ENCODE peak calls at places on chromosome 11, in five cellular contexts. L, T, Y, J and S are unnamed samples.
A peak's percentile ranks its signal among the peaks of the same experiment; 100 is the strongest.

GRCh38 chr11:126522152-126522551 is 166.7 kb downstream of the ST3GAL4 start:
- DNase-seq in Y (no peak), L (no peak), J (no peak), T (no peak), S (no peak)

GRCh38 chr11:57637626-57638004 is 12.1 kb downstream of the YPEL4 start:
- DNase-seq in T (no peak), L (no peak), Y (no peak), J (no peak), S (no peak)

GRCh38 chr11:42951266-42951665 is 360.5 kb upstream of the API5 start:
- DNase-seq in L (no peak), J (no peak), T (no peak), Y (no peak), S (no peak)

GRCh38 chr11:86292912-86293606 is 9.0 kb upstream of the HIKESHI start:
- DNase-seq in J (no peak), L (no peak), T (no peak), Y (no peak), S (no peak)

GRCh38 chr11:69144719-69145365 is 10.9 kb upstream of the SMIM38 start:
- DNase-seq in Y (no peak), J (no peak), T (no peak), L (no peak), S (peak; percentile 48)

GRCh38 chr11:118276422-118276821 is 12.3 kb upstream of the MPZL2 start:
- DNase-seq in J (no peak), Y (no peak), L (peak; percentile 55), T (no peak), S (no peak)

GRCh38 chr11:47373876-47374820 is 4.2 kb downstream of the SPI1 start:
- DNase-seq in L (peak; percentile 35), T (peak; percentile 85), Y (peak; percentile 47), J (peak; percentile 90), S (peak; percentile 16)

GRCh38 chr11:128579790-128580504 is 7.4 kb downstream of the ETS1 start:
- DNase-seq in J (no peak), T (no peak), L (peak; percentile 53), Y (no peak), S (no peak)

GRCh38 chr11:34356576-34356917 is 1.3 kb downstream of the ABTB2 start:
- DNase-seq in T (no peak), L (peak; percentile 64), Y (no peak), J (no peak), S (no peak)

GRCh38 chr11:96635655-96636054 is 245.8 kb downstream of the JRKL start:
- DNase-seq in L (no peak), T (no peak), J (no peak), Y (no peak), S (no peak)

GRCh38 chr11:130573767-130574166 is 125.3 kb downstream of the ADAMTS15 start:
- DNase-seq in J (no peak), Y (no peak), L (peak; percentile 65), T (no peak), S (no peak)

GRCh38 chr11:97683733-97684132 is 1293.9 kb downstream of the JRKL start:
- DNase-seq in T (peak; percentile 26), Y (no peak), J (no peak), L (peak; percentile 56), S (no peak)

GRCh38 chr11:6667733-6668374 is 12.2 kb upstream of the DCHS1 start:
- DNase-seq in J (no peak), Y (no peak), L (peak; percentile 12), T (no peak), S (no peak)

GRCh38 chr11:27443746-27444465 is 28.7 kb downstream of the LGR4 start:
- DNase-seq in Y (no peak), L (no peak), J (no peak), T (no peak), S (no peak)

GRCh38 chr11:126864934-126865333 is 135.6 kb downstream of the KIRREL3 start:
- DNase-seq in T (peak; percentile 69), L (no peak), J (no peak), Y (no peak), S (no peak)

GRCh38 chr11:10913996-10914514 is 56.2 kb upstream of the ZBED5 start:
- DNase-seq in Y (no peak), J (no peak), T (no peak), L (no peak), S (no peak)

GRCh38 chr11:72655014-72655413 is 19.2 kb downstream of the PDE2A start:
- DNase-seq in L (no peak), T (no peak), J (no peak), Y (no peak), S (no peak)

GRCh38 chr11:96257972-96258951 is 84.7 kb downstream of the MAML2 start:
- DNase-seq in T (no peak), L (no peak), Y (no peak), J (no peak), S (no peak)

GRCh38 chr11:57597461-57597892 is at the start of gene SERPING1:
- DNase-seq in T (no peak), L (no peak), J (peak; percentile 70), Y (no peak), S (no peak)

GRCh38 chr11:123409456-123409801 is 20.6 kb upstream of the GRAMD1B start:
- DNase-seq in J (no peak), Y (no peak), L (no peak), T (no peak), S (no peak)

GRCh38 chr11:35144811-35145210 is 5.8 kb downstream of the CD44 start:
- DNase-seq in J (no peak), L (no peak), Y (no peak), T (no peak), S (no peak)

GRCh38 chr11:120068114-120068573 is 69.8 kb downstream of the TRIM29 start:
- DNase-seq in Y (no peak), J (no peak), L (peak; percentile 43), T (no peak), S (no peak)

GRCh38 chr11:95520765-95521542 is 268.6 kb downstream of the FAM76B start:
- DNase-seq in J (no peak), T (no peak), Y (peak; percentile 53), L (peak; percentile 93), S (no peak)

GRCh38 chr11:111510311-111510710 is 1.9 kb downstream of the BTG4 start:
- DNase-seq in T (no peak), Y (no peak), L (peak; percentile 95), J (no peak), S (no peak)

GRCh38 chr11:76686261-76687079 is 15.9 kb upstream of the LRRC32 start:
- DNase-seq in T (no peak), L (no peak), J (no peak), Y (no peak), S (no peak)

GRCh38 chr11:94133752-94134151 is 5.1 kb downstream of the PANX1 start:
- DNase-seq in T (no peak), J (no peak), L (no peak), Y (no peak), S (no peak)

GRCh38 chr11:103528596-103528995 is 419.4 kb downstream of the DYNC2H1 start:
- DNase-seq in L (no peak), J (no peak), Y (no peak), T (no peak), S (no peak)

GRCh38 chr11:122306776-122307479 is 190.9 kb upstream of the BLID start:
- DNase-seq in J (no peak), T (no peak), Y (no peak), L (no peak), S (peak; percentile 56)

GRCh38 chr11:32297629-32298028 is 137.7 kb downstream of the WT1 start:
- DNase-seq in Y (peak; percentile 13), J (no peak), T (no peak), L (peak; percentile 47), S (no peak)

GRCh38 chr11:134476435-134477021 is 64.5 kb upstream of the B3GAT1 start:
- DNase-seq in J (no peak), Y (no peak), L (no peak), T (no peak), S (no peak)

GRCh38 chr11:20157768-20158167 is 2.5 kb downstream of the DBX1 start:
- DNase-seq in L (no peak), J (no peak), Y (no peak), T (no peak), S (no peak)

DNA sequence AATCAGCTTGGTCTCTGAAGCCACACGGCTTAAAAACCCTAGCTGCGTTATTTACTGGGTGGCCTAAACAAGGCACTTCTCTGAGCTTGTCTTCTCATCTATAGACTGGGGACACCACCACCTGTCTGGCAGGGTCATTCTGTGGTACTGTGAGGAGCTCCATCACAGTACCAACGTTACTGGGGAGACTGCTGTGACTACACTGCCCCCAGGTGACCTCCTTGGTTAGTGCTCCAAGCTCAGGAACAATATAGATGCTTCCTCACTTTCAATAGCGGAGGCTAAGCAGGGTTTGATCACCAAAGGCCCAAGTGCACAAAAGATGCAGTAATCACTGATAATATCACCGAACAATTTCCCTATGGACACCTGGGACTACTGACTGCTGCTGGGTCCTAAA is 18.9 kb downstream of the PRPF19 start:
- DNase-seq in Y (peak; percentile 42), J (no peak), L (peak; percentile 29), T (peak; percentile 68), S (no peak)
- TF ChIP-seq CTCF in Y (peak; percentile 74), J (peak; percentile 36), L (peak; percentile 67), T (peak; percentile 79), S (peak; percentile 67)

GRCh38 chr11:11988099-11988651 is 20.3 kb downstream of the DKK3 start:
- DNase-seq in J (no peak), T (no peak), Y (peak; percentile 65), L (no peak), S (no peak)

GRCh38 chr11:11985954-11986949 is 22.2 kb downstream of the DKK3 start:
- DNase-seq in L (no peak), J (no peak), Y (no peak), T (no peak), S (no peak)

GRCh38 chr11:11989774-11990744 is 18.4 kb downstream of the DKK3 start:
- DNase-seq in T (no peak), Y (peak; percentile 29), J (no peak), L (no peak), S (peak; percentile 64)

GRCh38 chr11:11987503-11988022 is 20.9 kb downstream of the DKK3 start:
- DNase-seq in Y (peak; percentile 20), L (no peak), T (no peak), J (no peak), S (no peak)

GRCh38 chr11:11988862-11989261 is 19.6 kb downstream of the DKK3 start:
- DNase-seq in J (no peak), Y (no peak), T (no peak), L (no peak), S (no peak)
- TF ChIP-seq CTCF in J (no peak), Y (peak; percentile 16), T (no peak), L (peak; percentile 20), S (no peak)

GRCh38 chr11:240315-240714 is 3.5 kb downstream of the PSMD13 start:
- DNase-seq in J (no peak), T (no peak), Y (no peak), L (no peak), S (no peak)

GRCh38 chr11:232783-233565 is 3.2 kb downstream of the SIRT3 start:
- DNase-seq in L (no peak), T (no peak), J (no peak), Y (no peak), S (no peak)

GRCh38 chr11:235180-235997 is 753 bp downstream of the SIRT3 start:
- DNase-seq in Y (no peak), T (no peak), J (no peak), L (no peak), S (no peak)

GRCh38 chr11:236774-237767 is at the start of gene PSMD13:
- DNase-seq in J (peak; percentile 94), T (peak; percentile 76), Y (peak; percentile 82), L (peak; percentile 73), S (peak; percentile 32)

GRCh38 chr11:235998-236773 is at the start of gene SIRT3:
- DNase-seq in T (peak; percentile 83), L (peak; percentile 81), Y (peak; percentile 68), J (peak; percentile 89), S (peak; percentile 35)
- TF ChIP-seq CTCF in T (peak; percentile 3), L (no peak), Y (no peak), J (no peak), S (no peak)

GRCh38 chr11:131662310-131662709 is 291.9 kb downstream of the NTM start:
- DNase-seq in T (no peak), L (no peak), Y (no peak), J (no peak), S (no peak)
- TF ChIP-seq CTCF in T (no peak), L (no peak), Y (no peak), J (no peak), S (no peak)